ENCODE peak calls at places on chromosome 21, in five cellular contexts. I is NCI-H1048, G is stomach, C is astrocyte of the spinal cord, L is upper lobe of right lung. A is an unnamed sample.

GRCh38 chr21:44019568-44019958 is 7.5 kb downstream of the TRAPPC10 start:
- DNase-seq in I (no peak), G (no peak), C (no peak), L (no peak), A (no peak)

GRCh38 chr21:37737996-37738395 is 178.3 kb downstream of the KCNJ6 start:
- DNase-seq in I (no peak), G (no peak), C (no peak), L (no peak), A (no peak)

GRCh38 chr21:35266546-35266945 is 217.4 kb upstream of the RUNX1 start:
- DNase-seq in I (no peak), G (no peak), C (no peak), L (no peak), A (no peak)

GRCh38 chr21:14607262-14607661 is 61.1 kb upstream of the SAMSN1 start:
- DNase-seq in I (no peak), G (no peak), C (peak), L (no peak), A (no peak)

GRCh38 chr21:35138665-35139381 is 89.7 kb upstream of the RUNX1 start:
- DNase-seq in I (no peak), G (no peak), C (peak), L (no peak), A (no peak)

GRCh38 chr21:30372139-30372770 is at the start of gene KRTAP13-2:
- DNase-seq in I (no peak), G (no peak), C (no peak), L (no peak), A (no peak)

GRCh38 chr21:29627905-29628304 is 311.9 kb downstream of the GRIK1 start:
- DNase-seq in I (no peak), G (no peak), C (no peak), L (no peak), A (no peak)

GRCh38 chr21:45136927-45137611 is 62.7 kb downstream of the ADARB1 start:
- DNase-seq in I (no peak), G (peak), C (peak), L (peak), A (peak)

GRCh38 chr21:44887126-44887806 is 13.8 kb upstream of the PTTG1IP start:
- DNase-seq in I (no peak), G (no peak), C (no peak), L (no peak), A (no peak)

GRCh38 chr21:16377120-16377658 is 647.4 kb downstream of the USP25 start:
- DNase-seq in I (no peak), G (no peak), C (peak), L (no peak), A (no peak)

GRCh38 chr21:16071082-16071481 is 341.3 kb downstream of the USP25 start:
- DNase-seq in I (no peak), G (no peak), C (peak), L (no peak), A (no peak)

GRCh38 chr21:42109873-42110525 is 38.9 kb downstream of the UMODL1 start:
- DNase-seq in I (no peak), G (no peak), C (no peak), L (no peak), A (no peak)

GRCh38 chr21:46079357-46080170 is 18.3 kb upstream of the COL6A2 start:
- DNase-seq in I (no peak), G (peak), C (peak), L (peak), A (no peak)

GRCh38 chr21:25370311-25370744 is 237.0 kb downstream of the MRPL39 start:
- DNase-seq in I (no peak), G (no peak), C (peak), L (no peak), A (no peak)

GRCh38 chr21:32442566-32443318 is 30.2 kb downstream of the EVA1C start:
- DNase-seq in I (no peak), G (no peak), C (no peak), L (no peak), A (no peak)

GRCh38 chr21:45595574-45596295 is 47.8 kb upstream of the PCBP3 start:
- DNase-seq in I (no peak), G (no peak), C (no peak), L (peak), A (no peak)

GRCh38 chr21:16569679-16570078 is 839.9 kb downstream of the USP25 start:
- DNase-seq in I (no peak), G (no peak), C (peak), L (no peak), A (no peak)

GRCh38 chr21:35390013-35390776 is 341.1 kb upstream of the RUNX1 start:
- DNase-seq in I (no peak), G (peak), C (peak), L (no peak), A (no peak)